ENCODE peak calls at places on chromosomes 6 and 20, in seven cellular contexts. O is activated T-helper 1 cell treated with anti-CD3 and anti-CD28 coated beads, Interleukin-12 subunit alpha, Interleukin-12 subunit beta, Interleukin-2, Interleukin-4 antibody, amounts not matched to agents 30 ng/mL and 10 ng/mL and 1 ng/mL, durations not matched to agents 14 hours and 24 hours and 36 hours; K is activated T-helper 2 cell treated with anti-CD3 and anti-CD28 coated beads, Interferon-gamma antibody, Interleukin-2, Interleukin-4, amounts not matched to agents 10 μg/mL and 5 μg/mL and 100 μg/mL, durations not matched to agents 14 hours and 24 hours and 36 hours; L is HTR-8/SVneo; F is effector CD4-positive, alpha-beta T cell; Y is nephron progenitor cell; B is NCI-H2081. C is an unnamed sample.

GRCh38 chr20:46965477-46965876 is 70.8 kb downstream of the EYA2 start:
- DNase-seq in O (no peak), K (no peak), L (no peak), F (no peak), Y (no peak), B (no peak), C (no peak)

GRCh38 chr6:54188832-54189231 is 77.6 kb downstream of the MLIP start:
- DNase-seq in O (no peak), K (no peak), L (no peak), F (no peak), Y (no peak), B (no peak), C (no peak)

GRCh38 chr6:125798734-125799510 is 8.2 kb downstream of the NCOA7 start:
- DNase-seq in O (no peak), K (no peak), L (no peak), F (no peak), Y (no peak), B (no peak), C (no peak)

GRCh38 chr20:36482044-36482473 is 59.3 kb upstream of the MYL9 start:
- DNase-seq in O (no peak), K (no peak), L (no peak), F (no peak), Y (no peak), B (peak), C (no peak)

GRCh38 chr6:155967326-155967725 is 511.7 kb upstream of the NOX3 start:
- DNase-seq in O (no peak), K (no peak), L (no peak), F (no peak), Y (no peak), B (no peak), C (no peak)

GRCh38 chr6:135667694-135668455 is 170.3 kb upstream of the AHI1 start:
- DNase-seq in O (no peak), K (no peak), L (peak), F (no peak), Y (peak), B (peak), C (no peak)

GRCh38 chr6:34344314-34344713 is 48.2 kb downstream of the NUDT3 start:
- DNase-seq in O (no peak), K (no peak), L (no peak), F (no peak), Y (no peak), B (no peak), C (no peak)

GRCh38 chr6:56708810-56709597 is 66.3 kb upstream of the DST start:
- DNase-seq in O (no peak), K (no peak), L (peak), F (no peak), Y (no peak), B (peak), C (peak)

GRCh38 chr20:42123981-42124473 is 505.9 kb upstream of the CHD6 start:
- DNase-seq in O (no peak), K (no peak), L (no peak), F (no peak), Y (no peak), B (no peak), C (no peak)

GRCh38 chr6:125314019-125314581 is 12.3 kb upstream of the HDDC2 start:
- DNase-seq in O (peak), K (no peak), L (peak), F (no peak), Y (peak), B (peak), C (peak)

GRCh38 chr20:44811150-44811685 is 872 bp upstream of the RIMS4 start:
- DNase-seq in O (no peak), K (no peak), L (no peak), F (no peak), Y (no peak), B (no peak), C (no peak)

GRCh38 chr6:75143186-75143585 is 62.7 kb downstream of the COL12A1 start:
- DNase-seq in O (no peak), K (no peak), L (no peak), F (no peak), Y (no peak), B (no peak), C (no peak)

GRCh38 chr20:50267041-50267865 is 76.6 kb downstream of the CEBPB start:
- DNase-seq in O (no peak), K (no peak), L (no peak), F (no peak), Y (no peak), B (no peak), C (peak)

GRCh38 chr6:167828325-167828956 is 1.7 kb downstream of the AFDN start:
- DNase-seq in O (no peak), K (no peak), L (no peak), F (no peak), Y (no peak), B (no peak), C (no peak)

GRCh38 chr6:30814137-30815084 is 69.9 kb upstream of the DDR1 start:
- DNase-seq in O (peak), K (no peak), L (peak), F (no peak), Y (no peak), B (no peak), C (peak)

GRCh38 chr6:157823001-157823522 is at the start of gene SNX9:
- DNase-seq in O (peak), K (peak), L (peak), F (peak), Y (peak), B (peak), C (peak)

GRCh38 chr6:6649824-6650349 is 61.4 kb downstream of the LY86 start:
- DNase-seq in O (no peak), K (no peak), L (no peak), F (no peak), Y (no peak), B (no peak), C (no peak)

GRCh38 chr20:6828794-6829423 is 61.4 kb downstream of the BMP2 start:
- DNase-seq in O (no peak), K (peak), L (peak), F (no peak), Y (peak), B (peak), C (peak)

GRCh38 chr6:45657243-45657642 is 279.5 kb upstream of the SUPT3H start:
- DNase-seq in O (no peak), K (no peak), L (no peak), F (no peak), Y (no peak), B (no peak), C (no peak)

GRCh38 chr6:155524249-155524651 is 68.6 kb upstream of the NOX3 start:
- DNase-seq in O (no peak), K (no peak), L (no peak), F (no peak), Y (no peak), B (no peak), C (no peak)

GRCh38 chr20:34475979-34476736 is 40.1 kb upstream of the DYNLRB1 start:
- DNase-seq in O (no peak), K (no peak), L (peak), F (no peak), Y (peak), B (no peak), C (peak)

GRCh38 chr20:22567944-22568871 is 16.2 kb downstream of the FOXA2 start:
- DNase-seq in O (no peak), K (no peak), L (no peak), F (no peak), Y (peak), B (peak), C (no peak)

GRCh38 chr20:59603727-59604608 is at the start of gene PHACTR3:
- DNase-seq in O (no peak), K (no peak), L (no peak), F (no peak), Y (peak), B (no peak), C (peak)

GRCh38 chr6:144757730-144758129 is 472.6 kb downstream of the UTRN start:
- DNase-seq in O (no peak), K (no peak), L (no peak), F (no peak), Y (no peak), B (no peak), C (no peak)

GRCh38 chr6:81786159-81786558 is 33.7 kb upstream of the TENT5A start:
- DNase-seq in O (no peak), K (no peak), L (no peak), F (no peak), Y (no peak), B (no peak), C (no peak)

GRCh38 chr6:137025786-137026730 is 18.7 kb downstream of the IL20RA start:
- DNase-seq in O (no peak), K (no peak), L (no peak), F (no peak), Y (no peak), B (no peak), C (no peak)

GRCh38 chr6:73006161-73006560 is 219.1 kb downstream of the KHDC1L start:
- DNase-seq in O (no peak), K (no peak), L (no peak), F (no peak), Y (no peak), B (no peak), C (no peak)

GRCh38 chr20:43996240-43996930 is 81.7 kb downstream of the TOX2 start:
- DNase-seq in O (no peak), K (no peak), L (no peak), F (no peak), Y (no peak), B (no peak), C (no peak)